ENCODE peak calls at places on chromosome 14, in eight cellular contexts. One of them, this sample, is unnamed.

GRCh38 chr14:88802596-88802995 is 9.8 kb upstream of the EML5 start:
- DNase-seq in left ventricle myocardium inferior: no peak
- DNase-seq in lung: no peak
- DNase-seq in stomach: no peak
- DNase-seq in CD8-positive, alpha-beta T cell: no peak
- DNase-seq in type B pancreatic cell: no peak
- DNase-seq in foreskin keratinocyte: no peak
- DNase-seq in cardiac muscle cell: no peak
- DNase-seq in this sample: no peak

GRCh38 chr14:90940318-90940962 is 120.0 kb downstream of the RPS6KA5 start:
- DNase-seq in left ventricle myocardium inferior: no peak
- DNase-seq in lung: no peak
- DNase-seq in stomach: no peak
- DNase-seq in CD8-positive, alpha-beta T cell: no peak
- DNase-seq in type B pancreatic cell: no peak
- DNase-seq in foreskin keratinocyte: no peak
- DNase-seq in cardiac muscle cell: no peak
- DNase-seq in this sample: no peak

GRCh38 chr14:104591506-104592291 is 12.1 kb downstream of the C14orf180 start:
- DNase-seq in left ventricle myocardium inferior: no peak
- DNase-seq in lung: no peak
- DNase-seq in stomach: no peak
- DNase-seq in CD8-positive, alpha-beta T cell: no peak
- DNase-seq in type B pancreatic cell: no peak
- DNase-seq in foreskin keratinocyte: no peak
- DNase-seq in cardiac muscle cell: no peak
- DNase-seq in this sample: no peak

GRCh38 chr14:34496679-34497513 is 34.9 kb upstream of the SPTSSA start:
- DNase-seq in left ventricle myocardium inferior: peak
- DNase-seq in lung: peak
- DNase-seq in stomach: peak
- DNase-seq in CD8-positive, alpha-beta T cell: no peak
- DNase-seq in type B pancreatic cell: no peak
- DNase-seq in foreskin keratinocyte: peak
- DNase-seq in cardiac muscle cell: no peak
- DNase-seq in this sample: peak

GRCh38 chr14:58465425-58465824 is 37.9 kb downstream of the KIAA0586 start:
- DNase-seq in left ventricle myocardium inferior: no peak
- DNase-seq in lung: no peak
- DNase-seq in stomach: no peak
- DNase-seq in CD8-positive, alpha-beta T cell: no peak
- DNase-seq in type B pancreatic cell: no peak
- DNase-seq in foreskin keratinocyte: peak
- DNase-seq in cardiac muscle cell: no peak
- DNase-seq in this sample: peak

GRCh38 chr14:83379371-83379770 is 1845.7 kb upstream of the SEL1L start:
- DNase-seq in left ventricle myocardium inferior: no peak
- DNase-seq in lung: no peak
- DNase-seq in stomach: no peak
- DNase-seq in CD8-positive, alpha-beta T cell: no peak
- DNase-seq in type B pancreatic cell: no peak
- DNase-seq in foreskin keratinocyte: no peak
- DNase-seq in cardiac muscle cell: no peak
- DNase-seq in this sample: no peak

GRCh38 chr14:103512701-103513611 is 9.7 kb downstream of the CKB start:
- DNase-seq in left ventricle myocardium inferior: peak
- DNase-seq in lung: peak
- DNase-seq in stomach: peak
- DNase-seq in CD8-positive, alpha-beta T cell: no peak
- DNase-seq in type B pancreatic cell: no peak
- DNase-seq in foreskin keratinocyte: peak
- DNase-seq in cardiac muscle cell: no peak
- DNase-seq in this sample: peak

GRCh38 chr14:97177635-97178034 is 380.5 kb downstream of the VRK1 start:
- DNase-seq in left ventricle myocardium inferior: no peak
- DNase-seq in lung: no peak
- DNase-seq in stomach: no peak
- DNase-seq in CD8-positive, alpha-beta T cell: no peak
- DNase-seq in type B pancreatic cell: no peak
- DNase-seq in foreskin keratinocyte: no peak
- DNase-seq in cardiac muscle cell: no peak
- DNase-seq in this sample: no peak

GRCh38 chr14:101511620-101512395 is 49.5 kb upstream of the DIO3 start:
- DNase-seq in left ventricle myocardium inferior: no peak
- DNase-seq in lung: no peak
- DNase-seq in stomach: no peak
- DNase-seq in CD8-positive, alpha-beta T cell: no peak
- DNase-seq in type B pancreatic cell: no peak
- DNase-seq in foreskin keratinocyte: no peak
- DNase-seq in cardiac muscle cell: no peak
- DNase-seq in this sample: no peak

GRCh38 chr14:91142214-91142668 is 28.4 kb downstream of the DGLUCY start:
- DNase-seq in left ventricle myocardium inferior: no peak
- DNase-seq in lung: no peak
- DNase-seq in stomach: no peak
- DNase-seq in CD8-positive, alpha-beta T cell: no peak
- DNase-seq in type B pancreatic cell: no peak
- DNase-seq in foreskin keratinocyte: no peak
- DNase-seq in cardiac muscle cell: no peak
- DNase-seq in this sample: no peak

GRCh38 chr14:22657861-22658260 is 13.7 kb upstream of the OR6J1 start:
- DNase-seq in left ventricle myocardium inferior: no peak
- DNase-seq in lung: no peak
- DNase-seq in stomach: no peak
- DNase-seq in CD8-positive, alpha-beta T cell: no peak
- DNase-seq in type B pancreatic cell: no peak
- DNase-seq in foreskin keratinocyte: no peak
- DNase-seq in cardiac muscle cell: no peak
- DNase-seq in this sample: peak

DNA sequence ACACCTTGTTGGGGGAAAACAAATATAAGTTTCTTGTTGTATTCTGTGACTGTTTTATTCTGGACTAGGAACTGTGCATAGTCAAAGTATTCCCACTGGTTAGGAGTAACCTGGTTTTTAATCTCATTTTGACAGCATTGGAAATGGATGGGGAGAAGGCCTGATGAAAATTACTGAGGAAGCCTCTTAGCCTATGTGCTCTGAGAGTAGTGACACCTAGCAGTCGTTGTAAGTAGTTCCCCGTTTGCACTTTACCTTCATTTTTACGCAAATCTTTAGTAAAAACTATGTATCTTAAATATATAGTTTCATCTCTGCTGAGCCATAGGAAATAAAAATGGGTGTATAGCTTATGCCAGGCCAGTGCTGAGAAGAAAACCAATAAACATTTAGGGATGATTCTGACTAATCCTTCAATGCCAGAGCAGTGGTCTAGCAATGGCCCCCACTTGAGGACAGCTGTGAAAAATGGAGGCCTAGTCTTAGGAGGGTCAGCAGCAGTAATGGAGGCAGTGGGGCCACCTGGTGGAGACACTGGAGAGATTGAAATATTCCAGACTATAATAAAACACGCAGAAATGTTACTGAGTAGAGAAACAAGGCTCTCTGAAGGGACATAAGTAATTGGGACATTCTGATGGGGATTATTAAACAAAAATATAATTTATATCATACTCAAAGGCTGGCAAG is 133.2 kb upstream of the NOVA1 start:
- DNase-seq in left ventricle myocardium inferior: no peak
- DNase-seq in lung: no peak
- DNase-seq in stomach: no peak
- DNase-seq in CD8-positive, alpha-beta T cell: no peak
- DNase-seq in type B pancreatic cell: no peak
- DNase-seq in foreskin keratinocyte: no peak
- DNase-seq in cardiac muscle cell: peak
- DNase-seq in this sample: no peak
- TF ChIP-seq CTCF in left ventricle myocardium inferior: peak
- TF ChIP-seq CTCF in lung: no peak
- TF ChIP-seq CTCF in stomach: no peak
- TF ChIP-seq CTCF in CD8-positive, alpha-beta T cell: no peak
- TF ChIP-seq CTCF in type B pancreatic cell: peak
- TF ChIP-seq CTCF in foreskin keratinocyte: peak
- TF ChIP-seq CTCF in cardiac muscle cell: peak
- TF ChIP-seq CTCF in this sample: peak

GRCh38 chr14:77153802-77154201 is 12.2 kb upstream of the ZDHHC22 start:
- DNase-seq in left ventricle myocardium inferior: no peak
- DNase-seq in lung: no peak
- DNase-seq in stomach: no peak
- DNase-seq in CD8-positive, alpha-beta T cell: no peak
- DNase-seq in type B pancreatic cell: no peak
- DNase-seq in foreskin keratinocyte: no peak
- DNase-seq in cardiac muscle cell: no peak
- DNase-seq in this sample: no peak

GRCh38 chr14:77154421-77154820 is 12.8 kb upstream of the ZDHHC22 start:
- DNase-seq in left ventricle myocardium inferior: no peak
- DNase-seq in lung: no peak
- DNase-seq in stomach: no peak
- DNase-seq in CD8-positive, alpha-beta T cell: no peak
- DNase-seq in type B pancreatic cell: no peak
- DNase-seq in foreskin keratinocyte: no peak
- DNase-seq in cardiac muscle cell: no peak
- DNase-seq in this sample: no peak

GRCh38 chr14:77155083-77155482 is 13.5 kb upstream of the ZDHHC22 start:
- DNase-seq in left ventricle myocardium inferior: no peak
- DNase-seq in lung: no peak
- DNase-seq in stomach: no peak
- DNase-seq in CD8-positive, alpha-beta T cell: no peak
- DNase-seq in type B pancreatic cell: no peak
- DNase-seq in foreskin keratinocyte: no peak
- DNase-seq in cardiac muscle cell: no peak
- DNase-seq in this sample: no peak

GRCh38 chr14:77151245-77151644 is 9.7 kb upstream of the ZDHHC22 start:
- DNase-seq in left ventricle myocardium inferior: no peak
- DNase-seq in lung: no peak
- DNase-seq in stomach: no peak
- DNase-seq in CD8-positive, alpha-beta T cell: no peak
- DNase-seq in type B pancreatic cell: no peak
- DNase-seq in foreskin keratinocyte: no peak
- DNase-seq in cardiac muscle cell: peak
- DNase-seq in this sample: no peak

DNA sequence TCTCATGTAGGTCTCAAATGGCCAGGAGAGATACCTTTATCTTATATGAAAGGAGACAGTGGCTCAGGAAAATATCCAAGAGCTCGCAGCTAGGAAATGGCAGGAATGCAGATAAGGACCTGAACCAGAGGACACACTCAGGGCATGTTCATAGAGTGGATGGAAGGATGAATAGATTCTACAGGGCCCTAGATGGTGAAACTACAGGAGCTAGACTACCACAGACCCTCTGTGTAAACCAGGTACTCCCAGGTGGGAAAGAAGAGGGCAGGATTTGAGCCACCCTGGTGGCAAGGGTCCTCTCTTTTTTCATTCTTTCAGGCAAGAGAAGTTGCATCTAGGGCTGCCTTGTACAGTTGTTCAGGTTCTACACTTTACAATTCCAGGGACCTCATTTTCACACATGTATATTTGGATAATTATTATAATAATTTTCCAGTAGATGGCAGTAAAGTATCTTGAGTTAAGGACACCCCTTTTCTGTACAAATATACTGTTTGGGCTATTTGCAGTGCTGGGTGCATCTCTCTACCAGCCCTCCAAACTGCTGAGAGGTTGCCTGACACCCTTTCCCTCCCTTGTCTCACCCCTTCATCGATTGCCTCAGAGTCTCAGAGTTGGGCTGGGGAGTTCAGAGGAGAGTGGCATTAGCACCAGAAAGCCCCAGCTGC is 10.5 kb upstream of the ZDHHC22 start:
- DNase-seq in left ventricle myocardium inferior: no peak
- DNase-seq in lung: no peak
- DNase-seq in stomach: no peak
- DNase-seq in CD8-positive, alpha-beta T cell: no peak
- DNase-seq in type B pancreatic cell: no peak
- DNase-seq in foreskin keratinocyte: no peak
- DNase-seq in cardiac muscle cell: no peak
- DNase-seq in this sample: peak
- TF ChIP-seq CTCF in left ventricle myocardium inferior: peak
- TF ChIP-seq CTCF in lung: no peak
- TF ChIP-seq CTCF in stomach: no peak
- TF ChIP-seq CTCF in CD8-positive, alpha-beta T cell: peak
- TF ChIP-seq CTCF in type B pancreatic cell: peak
- TF ChIP-seq CTCF in foreskin keratinocyte: peak
- TF ChIP-seq CTCF in cardiac muscle cell: no peak
- TF ChIP-seq CTCF in this sample: peak

GRCh38 chr14:74531011-74531410 is 37.4 kb downstream of the ISCA2 start:
- DNase-seq in left ventricle myocardium inferior: no peak
- DNase-seq in lung: no peak
- DNase-seq in stomach: no peak
- DNase-seq in CD8-positive, alpha-beta T cell: no peak
- DNase-seq in type B pancreatic cell: no peak
- DNase-seq in foreskin keratinocyte: no peak
- DNase-seq in cardiac muscle cell: no peak
- DNase-seq in this sample: no peak

GRCh38 chr14:74528406-74528805 is 34.8 kb downstream of the ISCA2 start:
- DNase-seq in left ventricle myocardium inferior: no peak
- DNase-seq in lung: no peak
- DNase-seq in stomach: no peak
- DNase-seq in CD8-positive, alpha-beta T cell: no peak
- DNase-seq in type B pancreatic cell: no peak
- DNase-seq in foreskin keratinocyte: no peak
- DNase-seq in cardiac muscle cell: no peak
- DNase-seq in this sample: no peak

GRCh38 chr14:74532246-74532645 is 38.7 kb downstream of the ISCA2 start:
- DNase-seq in left ventricle myocardium inferior: no peak
- DNase-seq in lung: no peak
- DNase-seq in stomach: no peak
- DNase-seq in CD8-positive, alpha-beta T cell: no peak
- DNase-seq in type B pancreatic cell: no peak
- DNase-seq in foreskin keratinocyte: no peak
- DNase-seq in cardiac muscle cell: no peak
- DNase-seq in this sample: no peak

GRCh38 chr14:74528886-74529285 is 35.3 kb downstream of the ISCA2 start:
- DNase-seq in left ventricle myocardium inferior: no peak
- DNase-seq in lung: no peak
- DNase-seq in stomach: no peak
- DNase-seq in CD8-positive, alpha-beta T cell: no peak
- DNase-seq in type B pancreatic cell: no peak
- DNase-seq in foreskin keratinocyte: no peak
- DNase-seq in cardiac muscle cell: no peak
- DNase-seq in this sample: no peak

GRCh38 chr14:74531467-74531866 is 37.9 kb downstream of the ISCA2 start:
- DNase-seq in left ventricle myocardium inferior: peak
- DNase-seq in lung: peak
- DNase-seq in stomach: peak
- DNase-seq in CD8-positive, alpha-beta T cell: no peak
- DNase-seq in type B pancreatic cell: no peak
- DNase-seq in foreskin keratinocyte: no peak
- DNase-seq in cardiac muscle cell: peak
- DNase-seq in this sample: peak
- TF ChIP-seq CTCF in left ventricle myocardium inferior: peak
- TF ChIP-seq CTCF in lung: no peak
- TF ChIP-seq CTCF in stomach: no peak
- TF ChIP-seq CTCF in CD8-positive, alpha-beta T cell: no peak
- TF ChIP-seq CTCF in type B pancreatic cell: no peak
- TF ChIP-seq CTCF in foreskin keratinocyte: peak
- TF ChIP-seq CTCF in cardiac muscle cell: peak
- TF ChIP-seq CTCF in this sample: peak

DNA sequence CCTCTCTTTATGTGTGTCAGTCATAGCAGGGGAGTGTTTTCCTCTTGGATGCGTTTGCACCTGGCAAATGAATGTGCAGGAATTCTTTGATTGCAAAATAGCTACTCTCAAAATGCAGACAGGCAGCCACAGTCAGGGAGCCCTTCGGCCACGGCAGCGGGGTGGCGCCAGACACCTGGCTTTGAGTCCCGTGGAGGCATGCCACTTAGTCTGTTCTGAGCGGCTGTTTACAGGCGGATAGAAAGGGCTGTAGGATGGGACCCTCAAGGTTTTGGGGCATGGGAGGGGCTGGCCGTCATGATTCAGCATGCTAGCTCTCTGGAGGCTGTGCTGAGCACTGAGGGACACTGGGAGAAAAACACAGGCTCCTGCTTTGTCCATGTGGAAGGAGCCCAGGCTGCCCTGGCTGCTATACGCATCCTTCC is 117.1 kb downstream of the SLC25A47 start:
- DNase-seq in left ventricle myocardium inferior: peak
- DNase-seq in lung: peak
- DNase-seq in stomach: peak
- DNase-seq in CD8-positive, alpha-beta T cell: no peak
- DNase-seq in type B pancreatic cell: no peak
- DNase-seq in foreskin keratinocyte: peak
- DNase-seq in cardiac muscle cell: peak
- DNase-seq in this sample: peak
- TF ChIP-seq CTCF in left ventricle myocardium inferior: peak
- TF ChIP-seq CTCF in lung: peak
- TF ChIP-seq CTCF in stomach: peak
- TF ChIP-seq CTCF in CD8-positive, alpha-beta T cell: no peak
- TF ChIP-seq CTCF in type B pancreatic cell: peak
- TF ChIP-seq CTCF in foreskin keratinocyte: peak
- TF ChIP-seq CTCF in cardiac muscle cell: peak
- TF ChIP-seq CTCF in this sample: peak